ENCODE peak calls at places on chromosomes 7 and 10, in ten cellular contexts. N, I, O, C, J, X, Z, Y, P and L are unnamed samples.

GRCh38 chr7:133448012-133448411 is 195.1 kb downstream of the EXOC4 start:
- DNase-seq in N (no peak), I (no peak), O (no peak), C (no peak), J (no peak), X (no peak), Z (no peak), Y (no peak), P (no peak), L (no peak)

GRCh38 chr10:30840386-30841074 is 191.1 kb downstream of the ZNF438 start:
- DNase-seq in N (no peak), I (no peak), O (no peak), C (no peak), J (no peak), X (no peak), Z (no peak), Y (no peak), P (peak), L (no peak)

GRCh38 chr10:110212119-110213006 is 5.0 kb downstream of the MXI1 start:
- DNase-seq in N (peak), I (no peak), O (no peak), C (no peak), J (no peak), X (no peak), Z (no peak), Y (peak), P (no peak), L (no peak)

GRCh38 chr10:76251773-76252617 is 820.6 kb downstream of the LRMDA start:
- DNase-seq in N (no peak), I (no peak), O (no peak), C (no peak), J (no peak), X (peak), Z (peak), Y (peak), P (peak), L (no peak)

GRCh38 chr10:58820862-58821559 is 308.3 kb downstream of the BICC1 start:
- DNase-seq in N (no peak), I (no peak), O (peak), C (no peak), J (peak), X (no peak), Z (peak), Y (no peak), P (no peak), L (no peak)

GRCh38 chr10:78980815-78981214 is 88.0 kb upstream of the ZMIZ1 start:
- DNase-seq in N (no peak), I (no peak), O (no peak), C (no peak), J (no peak), X (no peak), Z (no peak), Y (no peak), P (no peak), L (no peak)

GRCh38 chr7:72805526-72806494 is 22.2 kb downstream of the TYW1B start:
- DNase-seq in N (no peak), I (no peak), O (no peak), C (no peak), J (peak), X (no peak), Z (peak), Y (no peak), P (no peak), L (peak)

GRCh38 chr7:111255576-111255975 is 164.6 kb downstream of the LRRN3 start:
- DNase-seq in N (no peak), I (no peak), O (no peak), C (no peak), J (peak), X (no peak), Z (peak), Y (no peak), P (no peak), L (no peak)

GRCh38 chr7:101936612-101937231 is 119.3 kb downstream of the CUX1 start:
- DNase-seq in N (no peak), I (no peak), O (no peak), C (no peak), J (no peak), X (peak), Z (peak), Y (no peak), P (peak), L (peak)

GRCh38 chr7:98816206-98816605 is 53.6 kb downstream of the TMEM130 start:
- DNase-seq in N (no peak), I (peak), O (no peak), C (peak), J (no peak), X (no peak), Z (no peak), Y (no peak), P (no peak), L (no peak)

GRCh38 chr10:30645340-30645827 is 15.8 kb upstream of the LYZL2 start:
- DNase-seq in N (no peak), I (no peak), O (no peak), C (peak), J (peak), X (no peak), Z (peak), Y (no peak), P (peak), L (peak)

GRCh38 chr7:27689045-27689877 is 26.6 kb upstream of the HIBADH start:
- DNase-seq in N (peak), I (no peak), O (peak), C (no peak), J (peak), X (no peak), Z (peak), Y (no peak), P (no peak), L (peak)

GRCh38 chr10:60733189-60733815 is 45.0 kb upstream of the CDK1 start:
- DNase-seq in N (peak), I (no peak), O (peak), C (peak), J (peak), X (peak), Z (no peak), Y (no peak), P (peak), L (peak)

GRCh38 chr7:12314199-12314598 is 89.5 kb downstream of the VWDE start:
- DNase-seq in N (no peak), I (no peak), O (no peak), C (no peak), J (no peak), X (no peak), Z (no peak), Y (no peak), P (no peak), L (no peak)

GRCh38 chr7:30908681-30909080 is 3.0 kb upstream of the AQP1 start:
- DNase-seq in N (no peak), I (no peak), O (no peak), C (peak), J (no peak), X (no peak), Z (no peak), Y (no peak), P (no peak), L (peak)
- TF ChIP-seq CTCF in N (no peak), I (no peak), O (no peak), C (no peak), J (no peak), X (no peak), Z (peak), Y (no peak), P (no peak), L (peak)

DNA sequence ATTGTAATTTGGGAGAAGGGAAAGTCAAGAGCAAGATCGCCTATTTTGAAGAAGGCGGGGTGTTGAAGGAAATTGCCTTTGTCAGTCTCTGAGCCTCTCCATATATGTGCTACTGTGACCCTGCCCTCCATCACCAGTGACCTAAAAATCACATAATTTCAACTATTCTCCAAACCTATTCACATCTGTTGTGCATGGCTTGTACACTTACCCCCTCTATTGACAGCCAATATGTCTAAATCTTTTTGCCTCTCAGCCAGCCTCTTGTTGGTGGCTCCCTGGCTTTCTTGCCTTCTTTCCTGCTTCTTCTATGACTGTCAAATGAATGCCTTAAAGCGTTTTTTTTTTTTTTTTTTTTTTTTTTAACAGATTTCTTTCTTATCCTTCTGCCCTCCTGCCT is 295.6 kb downstream of the AUTS2 start:
- DNase-seq in N (peak), I (no peak), O (no peak), C (no peak), J (no peak), X (no peak), Z (peak), Y (no peak), P (no peak), L (no peak)
- TF ChIP-seq CTCF in N (peak), I (no peak), O (peak), C (peak), J (no peak), X (no peak), Z (peak), Y (peak), P (peak), L (peak)

DNA sequence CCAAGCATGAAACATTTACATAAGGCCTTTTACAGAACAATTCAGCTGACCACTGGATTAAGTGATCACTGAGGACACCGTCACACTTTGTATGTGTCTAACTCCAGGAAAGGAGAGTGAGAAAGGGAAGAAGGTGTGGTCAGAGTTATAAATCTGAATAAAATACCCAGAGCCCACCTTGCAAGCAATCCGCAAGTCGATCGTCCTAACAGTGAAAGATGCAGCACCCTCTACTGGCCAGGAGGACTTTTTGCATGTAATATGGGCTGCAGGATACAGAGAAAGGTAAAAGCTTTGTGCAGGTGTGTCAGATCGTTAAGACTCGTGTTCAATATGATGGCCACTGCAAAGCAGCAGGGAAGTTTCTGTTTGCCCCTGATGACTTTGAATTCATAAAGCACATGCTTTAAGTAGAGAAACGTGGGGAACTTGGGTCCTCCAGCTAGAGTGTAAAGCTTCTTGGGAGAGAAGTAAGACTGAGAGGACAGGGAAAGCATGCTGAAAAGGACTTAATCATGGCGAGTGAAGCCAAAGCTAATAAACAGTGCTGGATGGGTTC is 68.5 kb upstream of the BMPER start:
- DNase-seq in N (no peak), I (no peak), O (peak), C (no peak), J (no peak), X (no peak), Z (no peak), Y (no peak), P (no peak), L (peak)
- TF ChIP-seq CTCF in N (no peak), I (no peak), O (peak), C (no peak), J (peak), X (no peak), Z (no peak), Y (no peak), P (no peak), L (peak)

DNA sequence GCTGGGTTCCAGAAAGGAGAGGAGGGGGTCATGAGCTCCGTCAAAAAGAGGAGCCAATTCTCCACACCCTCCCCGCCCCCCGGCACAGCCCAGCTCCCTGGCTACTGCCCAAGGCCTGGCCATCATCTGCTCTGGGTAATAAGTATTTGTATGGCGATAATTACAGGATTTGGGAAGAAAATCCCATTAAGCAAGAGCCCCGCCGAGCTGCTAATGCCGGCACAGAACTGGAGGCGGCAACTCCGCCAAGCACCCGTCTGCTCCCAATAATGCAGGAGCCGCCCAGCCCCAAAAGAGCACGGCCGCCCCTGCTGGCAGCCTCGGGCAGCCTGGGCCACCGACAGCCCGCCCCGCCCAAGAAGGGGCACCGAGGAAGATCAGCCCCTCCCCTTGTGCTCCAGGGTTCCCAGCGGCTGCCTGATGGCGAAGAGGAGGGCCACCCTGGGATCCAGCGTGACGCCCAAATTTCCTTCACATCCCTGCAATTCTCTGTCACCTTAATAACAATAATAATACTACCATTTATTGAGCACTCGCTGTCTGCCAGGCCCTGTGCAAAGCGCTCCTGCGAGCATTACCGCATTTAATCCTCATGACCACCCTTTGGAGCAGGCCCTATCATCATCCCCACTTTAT is 5.9 kb downstream of the SLIT1 start:
- DNase-seq in N (no peak), I (no peak), O (no peak), C (no peak), J (no peak), X (no peak), Z (no peak), Y (no peak), P (no peak), L (peak)
- TF ChIP-seq CTCF in N (no peak), I (no peak), O (no peak), C (no peak), J (no peak), X (no peak), Z (no peak), Y (peak), P (no peak), L (peak)

GRCh38 chr7:106176414-106177294 is 64.5 kb upstream of the SYPL1 start:
- DNase-seq in N (peak), I (peak), O (peak), C (peak), J (peak), X (peak), Z (peak), Y (peak), P (peak), L (peak)

GRCh38 chr7:106177738-106178592 is 65.9 kb upstream of the SYPL1 start:
- DNase-seq in N (no peak), I (no peak), O (no peak), C (peak), J (no peak), X (no peak), Z (no peak), Y (no peak), P (peak), L (no peak)

GRCh38 chr7:106177295-106177690 is 65.2 kb upstream of the SYPL1 start:
- DNase-seq in N (no peak), I (no peak), O (no peak), C (no peak), J (no peak), X (no peak), Z (no peak), Y (no peak), P (no peak), L (no peak)

GRCh38 chr7:106179256-106179655 is 67.1 kb upstream of the SYPL1 start:
- DNase-seq in N (no peak), I (no peak), O (no peak), C (no peak), J (no peak), X (no peak), Z (no peak), Y (no peak), P (no peak), L (no peak)

DNA sequence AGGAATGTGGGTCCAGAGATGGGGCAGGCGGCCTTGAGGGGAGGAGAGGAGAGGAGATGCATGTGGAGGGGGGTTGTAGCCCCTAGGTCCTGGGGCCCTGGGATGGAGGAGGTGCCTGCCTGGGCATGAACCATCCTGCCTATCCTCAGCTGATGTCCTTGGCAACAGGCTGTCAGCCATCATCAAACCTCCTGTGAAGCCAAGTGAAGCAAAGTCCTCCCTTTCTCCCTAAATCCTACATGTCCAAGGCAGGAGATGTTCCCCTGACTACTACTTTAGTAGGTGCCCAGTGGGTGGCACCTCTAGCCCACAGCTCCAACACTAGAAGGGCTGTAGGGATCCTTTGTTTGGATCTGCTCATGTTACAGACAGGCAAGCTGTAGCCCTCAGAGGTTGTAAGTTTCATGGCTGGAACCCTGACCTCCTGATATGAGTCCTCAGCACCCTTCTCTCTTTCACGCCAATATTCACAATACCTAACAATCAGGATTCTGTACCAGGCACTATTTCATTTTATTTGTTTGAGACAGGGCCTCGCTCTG is 66.6 kb upstream of the SYPL1 start:
- DNase-seq in N (no peak), I (no peak), O (peak), C (peak), J (peak), X (no peak), Z (peak), Y (no peak), P (no peak), L (no peak)
- TF ChIP-seq CTCF in N (no peak), I (peak), O (peak), C (no peak), J (peak), X (no peak), Z (peak), Y (peak), P (peak), L (peak)

GRCh38 chr10:46052057-46052790 is 6.2 kb upstream of the MSMB start:
- DNase-seq in N (no peak), I (no peak), O (no peak), C (no peak), J (no peak), X (no peak), Z (no peak), Y (no peak), P (no peak), L (peak)

GRCh38 chr10:46052791-46053375 is 6.8 kb upstream of the MSMB start:
- DNase-seq in N (no peak), I (no peak), O (no peak), C (no peak), J (peak), X (no peak), Z (no peak), Y (no peak), P (no peak), L (peak)

GRCh38 chr10:46046261-46046660 is at the start of gene MSMB:
- DNase-seq in N (no peak), I (no peak), O (no peak), C (no peak), J (no peak), X (no peak), Z (no peak), Y (no peak), P (no peak), L (no peak)

GRCh38 chr10:46050956-46051355 is 4.9 kb upstream of the MSMB start:
- DNase-seq in N (no peak), I (no peak), O (no peak), C (no peak), J (peak), X (no peak), Z (peak), Y (no peak), P (no peak), L (peak)

DNA sequence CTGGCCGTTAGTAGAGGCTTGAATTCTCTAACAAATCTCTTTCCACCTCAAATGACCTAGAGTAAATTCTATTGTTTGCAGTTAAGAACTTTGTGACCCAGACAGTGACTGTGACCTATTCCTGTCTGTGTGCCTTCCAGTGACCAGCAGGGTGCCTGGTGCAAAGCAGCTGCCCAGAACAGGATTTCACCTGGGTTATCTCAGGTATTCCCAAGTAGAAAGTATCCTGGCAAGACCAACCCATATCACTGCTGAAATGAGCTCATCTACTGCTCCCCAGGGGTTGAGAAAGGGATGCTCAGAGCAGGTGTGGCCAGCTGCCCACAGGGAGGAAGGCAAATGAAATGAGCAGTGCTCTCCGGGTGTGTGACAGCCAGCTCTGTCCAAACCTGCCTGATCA is 2.1 kb upstream of the MSMB start:
- DNase-seq in N (no peak), I (no peak), O (peak), C (no peak), J (no peak), X (no peak), Z (no peak), Y (no peak), P (no peak), L (peak)
- TF ChIP-seq CTCF in N (no peak), I (no peak), O (no peak), C (no peak), J (peak), X (no peak), Z (no peak), Y (no peak), P (no peak), L (peak)

GRCh38 chr7:832292-832967 is at the start of gene SUN1:
- DNase-seq in N (peak), I (no peak), O (peak), C (no peak), J (peak), X (peak), Z (peak), Y (no peak), P (no peak), L (no peak)
- TF ChIP-seq CTCF in N (no peak), I (no peak), O (no peak), C (no peak), J (peak), X (no peak), Z (no peak), Y (no peak), P (no peak), L (no peak)

GRCh38 chr10:123582084-123582989 is 83.8 kb upstream of the GPR26 start:
- DNase-seq in N (peak), I (peak), O (peak), C (peak), J (peak), X (peak), Z (peak), Y (peak), P (peak), L (peak)
- TF ChIP-seq CTCF in N (peak), I (peak), O (peak), C (peak), J (peak), X (peak), Z (peak), Y (peak), P (peak), L (peak)

GRCh38 chr10:119496282-119496681 is 46.2 kb downstream of the RGS10 start:
- DNase-seq in N (no peak), I (no peak), O (no peak), C (no peak), J (no peak), X (no peak), Z (no peak), Y (no peak), P (no peak), L (no peak)
- TF ChIP-seq CTCF in N (no peak), I (no peak), O (no peak), C (no peak), J (no peak), X (no peak), Z (no peak), Y (no peak), P (no peak), L (peak)